ENCODE peak calls at places on chromosome 14, in nine cellular contexts. K is body of pancreas; Q is lung; Y is left kidney; X is natural killer cell; Z is activated CD8-positive, alpha-beta memory T cell treated with anti-CD3 and anti-CD28 coated beads, Interleukin-2, amount 50 U/mL, for 4 hours; D is NCI-H510A treated with DMSO at 0.1 percent for 48 hours; S is OCI-LY7; A is fibroblast of the conjunctiva. R is an unnamed sample.

GRCh38 chr14:102317564-102318248 is 1.8 kb upstream of the ZNF839 start:
- DNase-seq in A (no peak), Q (no peak), Z (no peak), K (no peak), Y (peak), X (no peak), D (peak), S (peak), R (no peak)

GRCh38 chr14:25003537-25003936 is 46.4 kb downstream of the STXBP6 start:
- DNase-seq in Q (no peak), S (no peak), K (no peak), X (no peak), A (no peak), Z (no peak), Y (no peak), D (no peak), R (no peak)

GRCh38 chr14:37329189-37330001 is 131.7 kb downstream of the MIPOL1 start:
- DNase-seq in A (no peak), D (no peak), K (no peak), Q (no peak), Z (no peak), X (no peak), S (no peak), Y (peak), R (no peak)

GRCh38 chr14:81506512-81506911 is 27.1 kb downstream of the SEL1L start:
- DNase-seq in A (no peak), Q (no peak), Y (no peak), S (no peak), D (no peak), X (no peak), K (no peak), Z (no peak), R (no peak)

GRCh38 chr14:61638595-61639391 is 56.5 kb upstream of the HIF1A start:
- DNase-seq in Q (no peak), S (no peak), K (no peak), A (peak), Y (no peak), D (no peak), X (no peak), Z (no peak), R (no peak)

GRCh38 chr14:88421286-88421685 is 35.8 kb downstream of the SPATA7 start:
- DNase-seq in A (no peak), Y (no peak), X (no peak), D (no peak), Z (no peak), S (no peak), K (no peak), Q (no peak), R (no peak)

GRCh38 chr14:76917158-76917596 is 91.0 kb downstream of the LRRC74A start:
- DNase-seq in Q (peak), K (peak), Z (no peak), D (peak), Y (peak), X (no peak), A (no peak), S (peak), R (no peak)

GRCh38 chr14:58749066-58749669 is 111.4 kb downstream of the DACT1 start:
- DNase-seq in D (peak), A (peak), Z (no peak), Y (peak), K (peak), X (no peak), S (no peak), Q (no peak), R (peak)

GRCh38 chr14:85576848-85577541 is 47.1 kb downstream of the FLRT2 start:
- DNase-seq in K (no peak), A (no peak), D (no peak), Y (no peak), Z (no peak), X (no peak), S (no peak), Q (no peak), R (no peak)

R was measured in CD14-positive monocyte.